ENCODE peak calls at places on chromosome 1, in eight cellular contexts. I is CD8-positive, alpha-beta T cell; L is GM23338; Q is mammary epithelial cell; J is left lung; S is H1; B is neural progenitor cell; U is foreskin fibroblast. H is an unnamed sample.

GRCh38 chr1:51289676-51290488 is 40.5 kb downstream of the TTC39A start:
- DNase-seq in I (no peak), L (no peak), Q (no peak), J (no peak), S (no peak), B (no peak), U (no peak), H (no peak)

GRCh38 chr1:63758805-63759204 is 15.0 kb upstream of the ROR1 start:
- DNase-seq in I (no peak), L (no peak), Q (no peak), J (no peak), S (no peak), B (no peak), U (no peak), H (no peak)

GRCh38 chr1:179083533-179083932 is 1.7 kb downstream of the TOR3A start:
- DNase-seq in I (no peak), L (no peak), Q (no peak), J (no peak), S (no peak), B (no peak), U (no peak), H (no peak)

GRCh38 chr1:14055442-14056225 is 355.6 kb downstream of the PRDM2 start:
- DNase-seq in I (no peak), L (no peak), Q (no peak), J (no peak), S (no peak), B (no peak), U (no peak), H (no peak)

GRCh38 chr1:218516526-218516925 is 171.4 kb downstream of the TGFB2 start:
- DNase-seq in I (no peak), L (no peak), Q (no peak), J (no peak), S (no peak), B (no peak), U (no peak), H (no peak)

GRCh38 chr1:226656201-226656600 is 82.9 kb downstream of the ITPKB start:
- DNase-seq in I (no peak), L (peak; percentile 53), Q (no peak), J (peak; percentile 37), S (no peak), B (no peak), U (no peak), H (no peak)

GRCh38 chr1:14597343-14598006 is 1.0 kb upstream of the KAZN start:
- DNase-seq in I (no peak), L (peak; percentile 81), Q (no peak), J (no peak), S (no peak), B (peak; percentile 56), U (no peak), H (no peak)

GRCh38 chr1:94935476-94935875 is 8.6 kb upstream of the CNN3 start:
- DNase-seq in I (no peak), L (no peak), Q (no peak), J (no peak), S (no peak), B (no peak), U (no peak), H (no peak)

GRCh38 chr1:6770727-6771567 is 14.3 kb upstream of the CAMTA1 start:
- DNase-seq in I (no peak), L (peak; percentile 42), Q (peak; percentile 75), J (no peak), S (peak; percentile 17), B (peak; percentile 23), U (peak; percentile 48), H (no peak)

GRCh38 chr1:88595355-88595754 is 88.7 kb upstream of the PKN2 start:
- DNase-seq in I (no peak), L (peak; percentile 67), Q (peak; percentile 62), J (no peak), S (no peak), B (no peak), U (peak; percentile 39), H (peak; percentile 43)

GRCh38 chr1:64161347-64162080 is 41.9 kb upstream of the UBE2U start:
- DNase-seq in I (no peak), L (no peak), Q (no peak), J (no peak), S (no peak), B (no peak), U (peak; percentile 53), H (no peak)

GRCh38 chr1:147851149-147851548 is 51.4 kb upstream of the GJA8 start:
- DNase-seq in I (no peak), L (no peak), Q (peak; percentile 43), J (no peak), S (no peak), B (no peak), U (peak; percentile 17), H (no peak)

GRCh38 chr1:29271724-29272123 is 35.4 kb downstream of the PTPRU start:
- DNase-seq in I (no peak), L (peak; percentile 93), Q (peak; percentile 41), J (no peak), S (peak; percentile 73), B (peak; percentile 84), U (peak; percentile 64), H (no peak)

GRCh38 chr1:218584418-218585155 is 239.5 kb downstream of the TGFB2 start:
- DNase-seq in I (no peak), L (no peak), Q (peak; percentile 88), J (no peak), S (no peak), B (no peak), U (no peak), H (no peak)

GRCh38 chr1:34166191-34167090 is 1.4 kb upstream of the CSMD2 start:
- DNase-seq in I (no peak), L (peak; percentile 95), Q (no peak), J (peak; percentile 72), S (peak; percentile 83), B (peak; percentile 75), U (no peak), H (no peak)

GRCh38 chr1:73771396-73771795 is 426.6 kb downstream of the LRRIQ3 start:
- DNase-seq in I (no peak), L (no peak), Q (no peak), J (no peak), S (no peak), B (no peak), U (no peak), H (no peak)

GRCh38 chr1:73765551-73766233 is 432.3 kb downstream of the LRRIQ3 start:
- DNase-seq in I (no peak), L (no peak), Q (no peak), J (no peak), S (no peak), B (no peak), U (no peak), H (no peak)

DNA sequence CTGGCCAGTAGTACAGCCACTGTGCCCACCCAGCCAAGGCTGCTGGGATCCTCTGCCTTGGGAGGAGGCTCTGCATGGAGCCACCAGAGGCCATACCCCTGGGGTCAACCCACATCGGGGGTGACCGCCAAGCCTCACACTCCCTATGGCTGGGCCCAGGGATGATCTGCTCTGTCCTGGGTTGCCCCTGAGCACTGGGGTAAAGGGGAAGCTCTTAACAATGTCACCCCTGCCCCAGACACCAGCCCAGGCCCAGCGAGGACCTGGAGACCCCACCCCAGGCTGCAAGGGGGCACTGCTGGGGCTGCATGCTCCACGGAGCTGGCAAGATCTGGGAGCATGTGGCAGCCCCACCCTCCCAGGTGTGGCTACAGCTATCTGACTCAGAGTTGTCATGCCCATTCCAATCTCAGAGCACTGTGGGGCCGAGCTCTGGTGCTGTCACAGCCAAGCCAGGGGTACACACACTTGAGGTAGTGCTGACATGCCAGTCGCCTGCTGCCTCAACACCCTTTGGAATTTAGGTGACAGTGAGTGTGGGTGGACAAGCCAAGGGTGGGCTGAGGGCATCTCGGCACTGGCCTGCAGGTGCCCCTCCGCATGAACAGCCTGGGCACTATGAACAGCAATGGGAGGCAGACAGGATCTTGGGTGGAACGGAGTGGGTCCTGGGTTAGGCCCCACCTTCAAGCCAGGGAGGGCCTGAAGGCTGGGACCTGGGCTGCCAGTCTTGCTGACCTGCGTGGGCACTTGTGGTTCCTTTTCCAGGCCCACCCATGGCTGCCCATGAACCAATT is 427.7 kb downstream of the LRRIQ3 start:
- DNase-seq in I (no peak), L (no peak), Q (no peak), J (no peak), S (no peak), B (no peak), U (no peak), H (no peak)
- H3K4me3 ChIP-seq in I (no peak overlapping the region), L (no peak overlapping the region), Q (no peak overlapping the region), J (no peak overlapping the region), S (no peak overlapping the region), B (no peak overlapping the region), U (no peak overlapping the region), H (no peak overlapping the region)

GRCh38 chr1:184146202-184146601 is 94.7 kb downstream of the TSEN15 start:
- DNase-seq in I (no peak), L (no peak), Q (no peak), J (no peak), S (no peak), B (no peak), U (no peak), H (no peak)

GRCh38 chr1:184141481-184141880 is 90.0 kb downstream of the TSEN15 start:
- DNase-seq in I (no peak), L (no peak), Q (no peak), J (no peak), S (no peak), B (no peak), U (no peak), H (no peak)

GRCh38 chr1:184145083-184145482 is 93.6 kb downstream of the TSEN15 start:
- DNase-seq in I (no peak), L (no peak), Q (no peak), J (no peak), S (no peak), B (no peak), U (no peak), H (no peak)

GRCh38 chr1:184143449-184143848 is 91.9 kb downstream of the TSEN15 start:
- DNase-seq in I (no peak), L (peak; percentile 16), Q (no peak), J (no peak), S (no peak), B (no peak), U (no peak), H (no peak)
- TF ChIP-seq CTCF in I (no peak), L (no peak), Q (no peak), J (no peak), S (no peak), B (no peak), U (peak; percentile 7), H (no peak)

DNA sequence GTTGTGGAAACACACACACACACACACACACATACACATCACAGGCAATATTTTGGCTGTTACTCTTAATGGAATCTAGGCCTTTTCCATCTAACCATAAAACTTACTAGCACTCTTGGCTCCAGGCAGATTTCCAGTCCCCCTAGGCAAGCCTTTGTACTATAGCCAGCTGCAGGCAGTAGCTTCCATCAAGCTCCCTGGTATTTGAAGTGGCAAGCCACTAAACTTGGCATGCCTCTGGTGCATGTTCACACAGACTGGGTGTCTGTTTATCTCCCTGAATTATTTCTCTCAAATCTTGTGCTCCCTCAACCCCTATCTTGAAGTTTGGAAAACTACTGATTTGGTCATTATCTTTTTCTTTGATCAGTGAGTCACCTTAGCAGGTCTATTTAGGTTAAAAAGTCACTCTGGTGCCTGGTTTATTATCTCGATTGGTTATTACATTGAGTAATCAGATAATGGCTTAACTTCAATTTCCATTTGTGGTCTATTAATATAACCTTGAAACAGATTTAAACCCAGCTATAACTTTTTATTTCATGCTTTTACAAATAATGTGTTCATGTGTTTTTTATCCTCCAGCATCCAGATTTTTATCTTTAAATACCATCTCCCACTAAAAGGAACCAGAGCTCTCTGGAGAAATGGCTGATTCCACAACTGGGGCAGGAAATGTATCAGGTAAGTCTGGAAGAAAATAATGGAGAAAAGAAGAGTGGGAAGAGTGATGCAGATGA is 2.7 kb upstream of the RBM15 start:
- DNase-seq in I (no peak), L (no peak), Q (no peak), J (no peak), S (no peak), B (no peak), U (no peak), H (no peak)
- H3K4me3 ChIP-seq in I (no peak overlapping the region), L (no peak overlapping the region), Q (no peak overlapping the region), J (no peak overlapping the region), S (no peak overlapping the region), B (no peak overlapping the region), U (no peak overlapping the region), H (no peak overlapping the region)

GRCh38 chr1:48572632-48573258 is 100.7 kb upstream of the SPATA6 start:
- DNase-seq in I (no peak), L (peak; percentile 92), Q (peak; percentile 49), J (peak; percentile 70), S (peak; percentile 79), B (peak; percentile 93), U (peak; percentile 10), H (peak; percentile 9)
- TF ChIP-seq CTCF in I (no peak), L (peak; percentile 88), Q (peak; percentile 88), J (peak; percentile 47), S (peak; percentile 96), B (peak; percentile 92), U (peak; percentile 51), H (peak; percentile 60)

H was measured in HFF-Myc.